ENCODE peak calls at places on chromosome X, in five cellular contexts. P is fibroblast of lung, L is body of pancreas, G is A549, X is lung. V is an unnamed sample.
A peak's percentile ranks its signal among the peaks of the same experiment; 100 is the strongest.

GRCh38 chrX:41302293-41302868 is 31.6 kb upstream of the DDX3X start:
- DNase-seq in P (no peak), L (no peak), G (no peak), X (no peak), V (no peak)

GRCh38 chrX:15056044-15056443 is 182.8 kb downstream of the MOSPD2 start:
- DNase-seq in P (no peak), L (no peak), G (no peak), X (no peak), V (no peak)

GRCh38 chrX:15816886-15817285 is 26.6 kb downstream of the ZRSR2 start:
- DNase-seq in P (peak; percentile 48), L (no peak), G (no peak), X (no peak), V (peak; percentile 25)

GRCh38 chrX:53088136-53088974 is 5.6 kb upstream of the KANTR start:
- DNase-seq in P (peak; percentile 85), L (peak; percentile 88), G (peak; percentile 31), X (peak; percentile 69), V (peak; percentile 81)

GRCh38 chrX:17007134-17007768 is 60.8 kb downstream of the REPS2 start:
- DNase-seq in P (peak; percentile 23), L (no peak), G (peak; percentile 10), X (no peak), V (no peak)

GRCh38 chrX:153554519-153555167 is 37.2 kb downstream of the ATP2B3 start:
- DNase-seq in P (peak; percentile 14), L (peak; percentile 69), G (peak; percentile 62), X (peak; percentile 60), V (peak; percentile 75)

GRCh38 chrX:39577976-39578962 is 519.5 kb downstream of the BCOR start:
- DNase-seq in P (peak; percentile 25), L (no peak), G (no peak), X (no peak), V (peak; percentile 17)

GRCh38 chrX:110066488-110067225 is 63.7 kb downstream of the TMEM164 start:
- DNase-seq in P (no peak), L (peak; percentile 85), G (no peak), X (no peak), V (no peak)

GRCh38 chrX:46698691-46699090 is 60.2 kb downstream of the SLC9A7 start:
- DNase-seq in P (peak; percentile 62), L (no peak), G (no peak), X (no peak), V (no peak)

GRCh38 chrX:10450959-10451355 is 169.4 kb downstream of the MID1 start:
- DNase-seq in P (no peak), L (no peak), G (no peak), X (no peak), V (no peak)

GRCh38 chrX:19005909-19006308 is 22.0 kb upstream of the PHKA2 start:
- DNase-seq in P (no peak), L (no peak), G (no peak), X (no peak), V (no peak)

GRCh38 chrX:153573999-153574398 is 24.9 kb downstream of the CCNQ start:
- DNase-seq in P (no peak), L (no peak), G (no peak), X (no peak), V (no peak)

GRCh38 chrX:103831342-103831802 is 685 bp downstream of the RAB9B start:
- DNase-seq in P (no peak), L (no peak), G (peak; percentile 66), X (no peak), V (no peak)

GRCh38 chrX:130082244-130083106 is 27.8 kb downstream of the ELF4 start:
- DNase-seq in P (no peak), L (peak; percentile 33), G (no peak), X (peak; percentile 45), V (peak; percentile 40)

GRCh38 chrX:154458116-154458953 is at the start of gene PLXNA3:
- DNase-seq in P (peak; percentile 30), L (no peak), G (no peak), X (no peak), V (peak; percentile 57)

GRCh38 chrX:134236690-134237362 is at the start of gene CCDC160:
- DNase-seq in P (peak; percentile 38), L (peak; percentile 67), G (peak; percentile 28), X (no peak), V (peak; percentile 30)

GRCh38 chrX:137427813-137428212 is 138.1 kb upstream of the ZIC3 start:
- DNase-seq in P (no peak), L (no peak), G (peak; percentile 2), X (no peak), V (no peak)

GRCh38 chrX:101659601-101660063 is at the start of gene ARMCX2:
- DNase-seq in P (peak; percentile 74), L (peak; percentile 50), G (no peak), X (peak; percentile 38), V (no peak)

GRCh38 chrX:32687379-32687778 is 524.0 kb downstream of the DMD start:
- DNase-seq in P (no peak), L (no peak), G (no peak), X (no peak), V (no peak)

GRCh38 chrX:106894978-106895452 is 8.1 kb downstream of the RIPPLY1 start:
- DNase-seq in P (peak; percentile 76), L (no peak), G (peak; percentile 39), X (no peak), V (no peak)

GRCh38 chrX:63430026-63430425 is 78.9 kb upstream of the SPIN4 start:
- DNase-seq in P (no peak), L (no peak), G (no peak), X (no peak), V (no peak)

GRCh38 chrX:24498181-24498580 is 33.1 kb downstream of the PDK3 start:
- DNase-seq in P (peak; percentile 7), L (peak; percentile 31), G (peak; percentile 28), X (no peak), V (no peak)

GRCh38 chrX:151745651-151746050 is 11.1 kb downstream of the CNGA2 start:
- DNase-seq in P (no peak), L (no peak), G (no peak), X (no peak), V (no peak)

GRCh38 chrX:55489315-55490009 is at the start of gene USP51:
- DNase-seq in P (peak; percentile 20), L (peak; percentile 54), G (peak; percentile 5), X (peak; percentile 33), V (peak; percentile 57)

GRCh38 chrX:41085883-41086626 is 810 bp downstream of the USP9X start:
- DNase-seq in P (peak; percentile 55), L (peak; percentile 41), G (peak; percentile 37), X (peak; percentile 58), V (peak; percentile 62)

GRCh38 chrX:133776072-133776471 is 209.3 kb downstream of the GPC3 start:
- DNase-seq in P (no peak), L (peak; percentile 8), G (no peak), X (no peak), V (no peak)

DNA sequence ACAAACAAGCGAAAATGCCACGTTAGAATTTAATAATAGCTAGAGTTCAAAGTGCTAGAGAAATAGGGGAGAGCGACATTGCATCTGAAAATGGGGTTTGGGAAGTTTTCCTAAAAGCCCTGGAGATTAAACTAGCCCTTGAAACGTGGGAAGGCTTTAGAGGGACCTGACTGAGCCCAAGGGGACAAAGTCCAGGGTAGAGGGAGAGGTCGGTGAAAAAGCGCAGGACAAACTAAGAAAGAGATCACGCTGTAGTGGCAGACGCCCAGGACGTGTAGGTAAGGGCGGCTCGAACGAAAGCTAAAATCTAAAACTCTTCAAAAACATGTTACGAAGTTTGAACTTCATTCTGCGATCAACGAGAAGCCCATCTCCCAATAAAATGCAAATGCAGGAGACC is 1.1 kb upstream of the ATP11C start:
- DNase-seq in P (no peak), L (peak; percentile 34), G (peak; percentile 13), X (no peak), V (no peak)
- H3K4me3 ChIP-seq in P (peak overlapping the region; percentile 53), L (no peak overlapping the region), G (peak overlapping the region; percentile 85), X (no peak overlapping the region), V (no peak overlapping the region)

GRCh38 chrX:74259879-74260491 is 44.0 kb upstream of the ZCCHC13 start:
- DNase-seq in P (no peak), L (no peak), G (no peak), X (no peak), V (no peak)

DNA sequence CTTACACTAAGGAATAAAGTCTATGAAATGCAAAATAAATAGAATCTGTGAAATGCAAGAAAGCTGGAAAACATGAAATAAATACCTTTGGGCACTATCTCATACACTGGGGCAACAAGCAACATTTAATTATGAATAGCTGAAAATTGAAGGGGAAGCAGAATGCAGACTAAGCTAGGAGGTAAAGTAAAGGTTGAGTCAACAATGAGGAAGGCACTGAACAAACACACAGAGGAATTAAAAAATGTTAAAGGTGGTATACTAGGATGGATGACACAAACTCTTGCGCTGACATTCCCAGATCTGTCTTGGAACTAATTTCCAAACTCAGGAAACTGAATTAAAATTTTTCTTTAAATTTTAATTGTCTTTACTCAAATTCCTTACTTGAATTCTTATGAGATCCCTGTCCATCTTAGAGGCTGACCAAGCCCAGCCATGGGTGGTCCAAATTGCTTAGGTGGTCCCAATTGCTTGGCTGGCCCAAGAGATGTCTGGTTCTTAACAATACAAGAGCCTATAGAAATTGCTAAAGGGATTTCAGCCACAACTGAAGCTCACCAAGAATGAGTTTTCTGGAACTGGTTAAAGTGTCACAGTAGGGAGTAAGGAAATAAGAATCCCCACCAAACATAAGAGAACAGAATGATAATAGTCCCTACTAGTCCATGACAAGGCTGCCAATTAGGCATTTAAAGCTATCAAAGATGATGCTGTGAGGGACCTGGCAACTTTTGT is 41.3 kb upstream of the ZCCHC13 start:
- DNase-seq in P (no peak), L (no peak), G (peak; percentile 21), X (no peak), V (no peak)
- H3K4me1 ChIP-seq in P (no peaks in the 10 kb centered on the region), L (no peaks in the 10 kb centered on the region), G (peaks cover 70% of the 10 kb centered on the region), X (no peaks in the 10 kb centered on the region), V (no peaks in the 10 kb centered on the region)

GRCh38 chrX:37786666-37787337 is 6.9 kb downstream of the CYBB start:
- DNase-seq in P (no peak), L (no peak), G (no peak), X (no peak), V (no peak)

GRCh38 chrX:37785569-37785968 is 5.7 kb downstream of the CYBB start:
- DNase-seq in P (peak; percentile 12), L (peak; percentile 3), G (no peak), X (no peak), V (no peak)

GRCh38 chrX:37779857-37780256 is at the start of gene CYBB:
- DNase-seq in P (no peak), L (no peak), G (no peak), X (no peak), V (no peak)

GRCh38 chrX:37781808-37782207 is 1.9 kb downstream of the CYBB start:
- DNase-seq in P (no peak), L (no peak), G (no peak), X (no peak), V (peak; percentile 16)

GRCh38 chrX:37783284-37783683 is 3.4 kb downstream of the CYBB start:
- DNase-seq in P (no peak), L (peak; percentile 20), G (no peak), X (no peak), V (no peak)
- H3K4me3 ChIP-seq in P (no peak overlapping the region), L (no peak overlapping the region), G (no peak overlapping the region), X (no peak overlapping the region), V (no peak overlapping the region)

GRCh38 chrX:147914609-147915008 is 2.9 kb downstream of the FMR1 start:
- DNase-seq in P (no peak), L (no peak), G (no peak), X (no peak), V (no peak)

GRCh38 chrX:147917700-147918694 is 6.3 kb downstream of the FMR1 start:
- DNase-seq in P (peak; percentile 70), L (no peak), G (no peak), X (no peak), V (no peak)

GRCh38 chrX:147916375-147916968 is 4.8 kb downstream of the FMR1 start:
- DNase-seq in P (no peak), L (no peak), G (no peak), X (no peak), V (no peak)

GRCh38 chrX:147923605-147924004 is 11.9 kb downstream of the FMR1 start:
- DNase-seq in P (no peak), L (no peak), G (no peak), X (no peak), V (no peak)

GRCh38 chrX:147920161-147920666 is 8.5 kb downstream of the FMR1 start:
- DNase-seq in P (peak; percentile 42), L (no peak), G (no peak), X (no peak), V (no peak)
- H3K4me1 ChIP-seq in P (no peaks in the 10 kb centered on the region), L (no peaks in the 10 kb centered on the region), G (peaks cover 10% of the 10 kb centered on the region), X (peaks cover 5% of the 10 kb centered on the region), V (peaks cover 2% of the 10 kb centered on the region)